ENCODE peak calls at places on chromosomes 16 and 17, in five cellular contexts. One of them, this sample, is unnamed.
A peak's percentile ranks its signal among the peaks of the same experiment; 100 is the strongest.

GRCh38 chr16:84513111-84514065 is 8.9 kb upstream of the MEAK7 start:
- DNase-seq in nephron progenitor cell: no peak
- DNase-seq in lung: no peak
- DNase-seq in cardiac muscle cell: no peak
- DNase-seq in tibial artery: peak; percentile 14
- DNase-seq in this sample: no peak

GRCh38 chr16:11256657-11257130 is 690 bp upstream of the SOCS1 start:
- DNase-seq in nephron progenitor cell: peak; percentile 69
- DNase-seq in lung: peak; percentile 63
- DNase-seq in cardiac muscle cell: peak; percentile 61
- DNase-seq in tibial artery: peak; percentile 56
- DNase-seq in this sample: peak; percentile 80

GRCh38 chr16:66525396-66526180 is 24.3 kb downstream of the TK2 start:
- DNase-seq in nephron progenitor cell: no peak
- DNase-seq in lung: no peak
- DNase-seq in cardiac muscle cell: no peak
- DNase-seq in tibial artery: no peak
- DNase-seq in this sample: no peak

GRCh38 chr16:56041556-56042140 is 149.6 kb upstream of the GNAO1 start:
- DNase-seq in nephron progenitor cell: peak; percentile 21
- DNase-seq in lung: no peak
- DNase-seq in cardiac muscle cell: peak; percentile 73
- DNase-seq in tibial artery: no peak
- DNase-seq in this sample: peak; percentile 45

GRCh38 chr17:46163929-46164594 is 29.2 kb downstream of the KANSL1 start:
- DNase-seq in nephron progenitor cell: no peak
- DNase-seq in lung: no peak
- DNase-seq in cardiac muscle cell: no peak
- DNase-seq in tibial artery: no peak
- DNase-seq in this sample: no peak

GRCh38 chr17:10558049-10558448 is 8.6 kb upstream of the MYH2 start:
- DNase-seq in nephron progenitor cell: no peak
- DNase-seq in lung: no peak
- DNase-seq in cardiac muscle cell: no peak
- DNase-seq in tibial artery: no peak
- DNase-seq in this sample: no peak

GRCh38 chr16:89052824-89053724 is 40.6 kb upstream of the ACSF3 start:
- DNase-seq in nephron progenitor cell: no peak
- DNase-seq in lung: no peak
- DNase-seq in cardiac muscle cell: no peak
- DNase-seq in tibial artery: no peak
- DNase-seq in this sample: no peak

GRCh38 chr17:66715076-66715675 is 119.7 kb upstream of the CACNG5 start:
- DNase-seq in nephron progenitor cell: no peak
- DNase-seq in lung: no peak
- DNase-seq in cardiac muscle cell: no peak
- DNase-seq in tibial artery: no peak
- DNase-seq in this sample: no peak

GRCh38 chr17:71580220-71580619 is 540.6 kb upstream of the SOX9 start:
- DNase-seq in nephron progenitor cell: no peak
- DNase-seq in lung: no peak
- DNase-seq in cardiac muscle cell: no peak
- DNase-seq in tibial artery: no peak
- DNase-seq in this sample: no peak

GRCh38 chr16:83040174-83040573 is 413.4 kb downstream of the CDH13 start:
- DNase-seq in nephron progenitor cell: no peak
- DNase-seq in lung: no peak
- DNase-seq in cardiac muscle cell: no peak
- DNase-seq in tibial artery: no peak
- DNase-seq in this sample: no peak

GRCh38 chr17:44599298-44600175 is 42.3 kb downstream of the FZD2 start:
- DNase-seq in nephron progenitor cell: peak; percentile 75
- DNase-seq in lung: peak; percentile 69
- DNase-seq in cardiac muscle cell: peak; percentile 40
- DNase-seq in tibial artery: peak; percentile 80
- DNase-seq in this sample: no peak

DNA sequence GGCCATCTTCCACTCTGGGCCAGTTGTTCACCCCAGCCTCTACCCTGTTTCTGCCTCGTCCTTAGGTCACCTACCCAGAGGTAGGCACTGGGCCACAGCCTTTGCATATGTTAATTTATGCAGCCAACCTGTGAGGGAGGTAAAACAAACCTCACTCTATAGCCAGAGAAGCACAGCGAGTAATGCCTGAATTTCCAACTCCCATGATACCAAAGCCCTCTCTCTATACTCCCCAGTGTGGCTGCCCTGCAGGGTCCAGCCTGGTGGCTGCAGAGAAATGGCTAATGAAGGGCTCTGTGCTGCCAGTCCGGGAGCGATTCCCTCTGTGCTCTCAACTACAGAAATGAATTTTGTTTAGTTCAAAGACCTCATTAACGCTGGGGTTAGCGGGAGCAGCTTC is 397.0 kb upstream of the CCL2 start:
- DNase-seq in nephron progenitor cell: no peak
- DNase-seq in lung: no peak
- DNase-seq in cardiac muscle cell: no peak
- DNase-seq in tibial artery: no peak
- DNase-seq in this sample: no peak
- TF ChIP-seq CTCF in nephron progenitor cell: no peak
- TF ChIP-seq CTCF in lung: no peak
- TF ChIP-seq CTCF in cardiac muscle cell: no peak
- TF ChIP-seq CTCF in tibial artery: no peak
- TF ChIP-seq CTCF in this sample: no peak

DNA sequence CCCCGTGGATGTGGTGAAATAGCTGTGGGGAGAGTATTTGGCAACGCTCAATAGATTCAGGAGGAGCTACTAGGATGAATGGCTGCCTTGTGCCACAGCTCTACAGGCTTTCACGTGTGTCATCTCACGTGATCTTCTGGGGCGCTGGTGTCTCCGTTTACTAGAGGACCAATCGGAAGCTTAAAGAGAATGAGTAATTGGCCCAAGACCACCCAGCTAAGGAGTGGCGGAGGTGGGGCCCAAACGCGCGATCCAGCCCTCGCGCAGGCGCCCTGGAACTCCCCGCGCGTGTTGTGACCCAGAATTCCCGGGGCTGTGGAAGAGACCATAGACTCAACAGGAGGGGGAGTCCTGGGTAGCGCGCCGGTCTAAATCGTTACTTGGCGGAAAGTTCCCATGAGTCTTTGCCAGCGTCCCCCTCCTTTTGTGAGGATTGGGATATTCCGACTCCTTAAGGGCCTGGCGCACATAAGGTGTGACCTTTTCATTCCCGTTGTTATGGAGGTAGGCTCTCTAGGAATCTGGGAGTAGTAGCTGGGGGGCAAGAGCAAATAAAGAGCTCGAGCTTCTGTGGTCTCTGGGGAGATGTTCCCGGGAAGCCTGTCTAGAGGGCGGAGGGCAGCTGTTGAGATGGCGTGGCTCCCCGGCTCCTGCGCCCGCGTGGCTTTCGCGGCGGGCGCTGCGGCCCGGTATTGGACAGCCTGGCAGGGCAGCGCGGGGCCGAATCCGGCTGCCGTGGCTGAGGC is 23.4 kb downstream of the TRPV2 start:
- DNase-seq in nephron progenitor cell: peak; percentile 92
- DNase-seq in lung: peak; percentile 96
- DNase-seq in cardiac muscle cell: peak; percentile 99
- DNase-seq in tibial artery: peak; percentile 96
- DNase-seq in this sample: peak; percentile 95
- TF ChIP-seq CTCF in nephron progenitor cell: no peak
- TF ChIP-seq CTCF in lung: no peak
- TF ChIP-seq CTCF in cardiac muscle cell: no peak
- TF ChIP-seq CTCF in tibial artery: no peak
- TF ChIP-seq CTCF in this sample: no peak

DNA sequence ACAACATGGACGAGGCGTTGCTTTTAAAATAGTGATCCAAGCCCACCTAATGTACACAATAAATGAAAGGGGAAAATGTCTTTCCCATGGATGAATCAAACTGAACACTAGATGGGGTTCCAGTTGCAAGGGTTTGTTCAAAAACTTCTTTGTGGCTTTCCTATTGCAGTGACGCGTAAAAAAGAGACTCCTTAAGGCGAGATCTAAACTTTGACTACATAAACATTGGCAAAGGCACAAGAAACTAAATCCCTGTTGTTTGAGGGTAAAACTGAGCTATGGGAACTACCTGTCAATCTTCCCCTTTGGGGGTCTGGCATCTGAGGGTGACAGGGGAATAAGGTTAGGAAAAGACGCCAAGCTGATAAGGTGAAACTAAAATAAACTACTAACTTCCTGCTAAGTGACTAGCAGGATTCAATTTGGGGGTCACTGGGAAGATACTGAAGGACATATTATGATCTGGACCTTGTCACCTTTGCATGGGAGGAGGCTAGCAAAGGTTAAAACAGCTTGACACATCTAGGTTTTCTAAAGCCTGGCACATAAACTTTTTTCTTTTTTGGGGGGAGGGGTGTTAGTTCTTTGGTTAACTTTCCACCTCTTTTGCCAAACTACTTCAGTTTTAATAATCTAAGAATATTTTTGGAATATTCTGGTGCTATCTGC is 4.7 kb downstream of the SALL1 start:
- DNase-seq in nephron progenitor cell: no peak
- DNase-seq in lung: no peak
- DNase-seq in cardiac muscle cell: peak; percentile 38
- DNase-seq in tibial artery: no peak
- DNase-seq in this sample: no peak
- TF ChIP-seq CTCF in nephron progenitor cell: peak; percentile 27
- TF ChIP-seq CTCF in lung: no peak
- TF ChIP-seq CTCF in cardiac muscle cell: peak; percentile 50
- TF ChIP-seq CTCF in tibial artery: no peak
- TF ChIP-seq CTCF in this sample: peak; percentile 23

GRCh38 chr17:63497708-63498483 is 21.0 kb downstream of the ACE start:
- DNase-seq in nephron progenitor cell: peak; percentile 35
- DNase-seq in lung: no peak
- DNase-seq in cardiac muscle cell: peak; percentile 52
- DNase-seq in tibial artery: no peak
- DNase-seq in this sample: peak; percentile 47
- TF ChIP-seq CTCF in nephron progenitor cell: peak; percentile 20
- TF ChIP-seq CTCF in lung: no peak
- TF ChIP-seq CTCF in cardiac muscle cell: peak; percentile 23
- TF ChIP-seq CTCF in tibial artery: no peak
- TF ChIP-seq CTCF in this sample: peak; percentile 27

DNA sequence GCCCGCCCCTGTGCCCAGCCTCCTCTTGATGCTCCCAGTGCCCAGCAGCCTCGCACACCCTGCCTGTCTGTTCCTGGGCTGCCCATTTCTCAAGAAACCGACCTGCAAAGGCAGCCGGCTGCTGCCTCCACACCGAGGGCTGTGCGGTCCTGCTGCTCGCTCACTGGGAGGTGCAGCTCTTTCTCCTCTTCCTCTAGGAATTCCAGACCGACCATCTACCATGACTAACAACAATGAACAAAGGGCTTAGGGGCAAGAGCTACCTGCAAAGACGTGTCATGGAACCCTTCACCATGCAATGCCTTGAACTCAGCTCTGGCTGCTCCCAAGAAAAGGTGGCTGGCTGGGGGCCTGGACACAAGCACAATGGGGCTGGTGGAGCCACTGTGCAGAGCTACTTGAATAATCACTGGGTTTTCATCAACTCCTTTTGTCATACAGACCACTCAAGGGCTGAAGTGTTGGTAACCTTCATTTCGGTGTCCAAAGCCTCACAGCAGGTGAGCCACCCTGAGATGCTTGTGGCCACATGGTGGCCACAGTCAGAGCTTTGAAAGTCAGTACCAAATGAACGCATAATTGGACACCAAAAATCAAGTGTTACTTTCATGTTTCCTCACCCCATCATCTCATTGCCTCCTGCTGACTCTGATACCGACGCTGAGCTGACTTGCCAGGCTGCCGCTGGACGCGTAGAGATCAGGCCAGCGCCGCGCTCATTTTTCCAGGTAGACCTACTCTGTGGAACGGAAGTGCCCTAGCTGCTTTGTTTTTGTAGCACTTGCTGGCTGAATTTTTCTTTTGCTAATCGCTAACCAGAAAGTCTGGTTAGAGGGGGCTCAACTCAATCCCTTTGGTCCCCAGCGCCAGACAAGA is 19.8 kb downstream of the CYB561 start:
- DNase-seq in nephron progenitor cell: no peak
- DNase-seq in lung: no peak
- DNase-seq in cardiac muscle cell: no peak
- DNase-seq in tibial artery: no peak
- DNase-seq in this sample: no peak
- TF ChIP-seq CTCF in nephron progenitor cell: no peak
- TF ChIP-seq CTCF in lung: no peak
- TF ChIP-seq CTCF in cardiac muscle cell: no peak
- TF ChIP-seq CTCF in tibial artery: no peak
- TF ChIP-seq CTCF in this sample: no peak

GRCh38 chr17:77839324-77840155 is 119.0 kb upstream of the TNRC6C start:
- DNase-seq in nephron progenitor cell: no peak
- DNase-seq in lung: no peak
- DNase-seq in cardiac muscle cell: no peak
- DNase-seq in tibial artery: no peak
- DNase-seq in this sample: no peak
- TF ChIP-seq CTCF in nephron progenitor cell: no peak
- TF ChIP-seq CTCF in lung: no peak
- TF ChIP-seq CTCF in cardiac muscle cell: no peak
- TF ChIP-seq CTCF in tibial artery: no peak
- TF ChIP-seq CTCF in this sample: no peak

GRCh38 chr16:77408607-77409006 is 26.2 kb downstream of the ADAMTS18 start:
- DNase-seq in nephron progenitor cell: no peak
- DNase-seq in lung: no peak
- DNase-seq in cardiac muscle cell: no peak
- DNase-seq in tibial artery: no peak
- DNase-seq in this sample: no peak

GRCh38 chr16:77403732-77404131 is 31.1 kb downstream of the ADAMTS18 start:
- DNase-seq in nephron progenitor cell: no peak
- DNase-seq in lung: no peak
- DNase-seq in cardiac muscle cell: no peak
- DNase-seq in tibial artery: no peak
- DNase-seq in this sample: no peak

GRCh38 chr16:77404823-77405222 is 30.0 kb downstream of the ADAMTS18 start:
- DNase-seq in nephron progenitor cell: no peak
- DNase-seq in lung: no peak
- DNase-seq in cardiac muscle cell: no peak
- DNase-seq in tibial artery: no peak
- DNase-seq in this sample: no peak

GRCh38 chr16:77409311-77409710 is 25.5 kb downstream of the ADAMTS18 start:
- DNase-seq in nephron progenitor cell: peak; percentile 9
- DNase-seq in lung: no peak
- DNase-seq in cardiac muscle cell: no peak
- DNase-seq in tibial artery: no peak
- DNase-seq in this sample: no peak

DNA sequence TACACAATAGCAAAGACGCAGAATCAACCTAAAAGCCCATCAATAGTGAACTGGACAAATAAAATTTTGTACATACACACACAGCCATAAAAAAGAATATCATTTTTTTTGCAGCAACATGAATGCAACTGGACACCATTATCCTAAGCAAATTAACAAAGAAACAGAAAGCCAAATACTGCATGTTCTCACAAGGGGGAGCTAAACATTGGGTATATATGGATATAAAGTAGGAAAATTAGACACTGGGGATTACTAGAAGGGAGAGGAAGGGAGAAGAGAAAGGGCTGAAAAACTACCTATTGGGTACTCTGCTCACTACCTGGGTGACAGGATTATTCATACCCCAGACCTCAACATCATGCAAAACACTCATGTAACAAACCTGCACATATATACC is 28.2 kb downstream of the ADAMTS18 start:
- DNase-seq in nephron progenitor cell: no peak
- DNase-seq in lung: no peak
- DNase-seq in cardiac muscle cell: no peak
- DNase-seq in tibial artery: no peak
- DNase-seq in this sample: no peak
- TF ChIP-seq CTCF in nephron progenitor cell: no peak
- TF ChIP-seq CTCF in lung: no peak
- TF ChIP-seq CTCF in cardiac muscle cell: peak; percentile 40
- TF ChIP-seq CTCF in tibial artery: no peak
- TF ChIP-seq CTCF in this sample: peak; percentile 16